ENCODE peak calls at places on chromosomes 3 and 15, in eight cellular contexts. C is heart left ventricle, U is keratinocyte, E is upper lobe of right lung, M is esophagus muscularis mucosa, O is mucosa of descending colon, H is neural progenitor cell, G is body of pancreas. Z is an unnamed sample.
A peak's percentile ranks its signal among the peaks of the same experiment; 100 is the strongest.

GRCh38 chr3:18813300-18813699 is 335.0 kb upstream of the KCNH8 start:
- DNase-seq in O (no peak), H (no peak), G (no peak), M (no peak), U (no peak), E (no peak), C (no peak), Z (no peak)

GRCh38 chr15:23690450-23690852 is 3.3 kb upstream of the NDN start:
- DNase-seq in M (no peak), H (peak; percentile 83), U (no peak), O (peak; percentile 17), C (peak; percentile 69), E (peak; percentile 74), G (peak; percentile 74), Z (no peak)

GRCh38 chr3:192092388-192093005 is 631.5 kb downstream of the PYDC2 start:
- DNase-seq in E (no peak), M (no peak), U (no peak), C (no peak), O (no peak), G (no peak), H (no peak), Z (no peak)

GRCh38 chr15:101006931-101007687 is 88.0 kb downstream of the LRRK1 start:
- DNase-seq in H (peak; percentile 92), U (peak; percentile 44), M (peak; percentile 95), E (peak; percentile 87), G (peak; percentile 87), O (peak; percentile 91), C (peak; percentile 82), Z (peak; percentile 90)

GRCh38 chr3:127254730-127255129 is 33.1 kb downstream of the PRR20G start:
- DNase-seq in E (no peak), G (no peak), H (no peak), M (peak; percentile 85), O (peak; percentile 14), C (no peak), U (peak; percentile 28), Z (peak; percentile 32)

GRCh38 chr15:66043264-66043663 is 174.0 kb downstream of the RAB11A start:
- DNase-seq in O (peak; percentile 60), U (no peak), H (no peak), C (no peak), G (peak; percentile 75), E (no peak), M (no peak), Z (no peak)

GRCh38 chr3:38109580-38110313 is 27.2 kb downstream of the ACAA1 start:
- DNase-seq in U (no peak), G (no peak), C (peak; percentile 51), M (no peak), O (no peak), E (no peak), H (no peak), Z (no peak)

GRCh38 chr3:61354604-61355003 is 103.4 kb upstream of the FHIT start:
- DNase-seq in U (no peak), H (no peak), M (no peak), C (no peak), E (no peak), O (no peak), G (no peak), Z (no peak)

GRCh38 chr3:53996153-53996861 is 104.6 kb upstream of the SELENOK start:
- DNase-seq in M (no peak), G (no peak), C (no peak), O (peak; percentile 30), H (no peak), U (no peak), E (no peak), Z (peak; percentile 1)

GRCh38 chr3:188021502-188022040 is 132.4 kb upstream of the LPP start:
- DNase-seq in H (no peak), M (peak; percentile 87), U (no peak), O (no peak), G (no peak), E (no peak), C (no peak), Z (no peak)

GRCh38 chr3:83953417-83954089 is 1005.2 kb upstream of the CADM2 start:
- DNase-seq in G (no peak), E (no peak), U (no peak), H (peak; percentile 7), O (no peak), M (no peak), C (no peak), Z (no peak)

GRCh38 chr15:58442122-58442521 is 10.3 kb downstream of the LIPC start:
- DNase-seq in E (no peak), M (no peak), O (no peak), H (no peak), G (no peak), C (no peak), U (peak; percentile 41), Z (no peak)

GRCh38 chr3:153165211-153165815 is 3.3 kb downstream of the RAP2B start:
- DNase-seq in O (no peak), E (no peak), G (no peak), M (no peak), C (no peak), U (no peak), H (no peak), Z (peak; percentile 66)

GRCh38 chr3:130671545-130671944 is 75.1 kb downstream of the PIK3R4 start:
- DNase-seq in O (no peak), G (no peak), E (no peak), U (peak; percentile 26), H (no peak), M (no peak), C (no peak), Z (no peak)

GRCh38 chr3:171028779-171029232 is 2.3 kb upstream of the SLC2A2 start:
- DNase-seq in G (peak; percentile 13), C (no peak), U (no peak), H (no peak), O (no peak), M (no peak), E (no peak), Z (no peak)

GRCh38 chr15:74376226-74376625 is 8.8 kb upstream of the CYP11A1 start:
- DNase-seq in G (no peak), M (no peak), U (no peak), C (no peak), E (no peak), H (no peak), O (no peak), Z (no peak)

GRCh38 chr15:90637693-90638092 is 79.5 kb upstream of the BLM start:
- DNase-seq in O (no peak), M (no peak), G (no peak), C (no peak), H (peak; percentile 37), U (no peak), E (no peak), Z (peak; percentile 54)

DNA sequence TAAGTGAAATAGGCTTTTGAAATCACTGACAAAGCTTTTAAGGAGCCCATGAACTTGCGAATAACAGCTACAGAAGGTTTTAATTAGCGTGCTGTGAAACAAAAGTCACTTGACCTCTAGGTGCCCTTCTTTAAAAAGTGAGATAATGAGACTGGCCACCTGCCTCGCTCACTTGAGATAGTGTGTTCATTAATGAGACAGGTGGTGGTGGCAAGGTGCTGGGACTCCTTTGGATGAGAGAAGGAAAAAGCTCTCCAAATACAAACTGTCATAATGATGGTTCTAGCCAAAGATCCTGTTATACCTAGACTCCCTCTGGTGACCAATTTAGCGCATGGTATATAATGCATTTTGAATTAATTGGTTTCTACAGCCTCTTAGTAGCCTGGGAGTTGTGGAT is 22.7 kb upstream of the IREB2 start:
- DNase-seq in O (no peak), E (no peak), M (no peak), C (no peak), U (no peak), H (peak; percentile 34), G (no peak), Z (peak; percentile 59)
- TF ChIP-seq CTCF in O (no peak), E (peak; percentile 16), M (no peak), C (no peak), U (no peak), H (peak; percentile 47), G (no peak), Z (peak; percentile 57)

DNA sequence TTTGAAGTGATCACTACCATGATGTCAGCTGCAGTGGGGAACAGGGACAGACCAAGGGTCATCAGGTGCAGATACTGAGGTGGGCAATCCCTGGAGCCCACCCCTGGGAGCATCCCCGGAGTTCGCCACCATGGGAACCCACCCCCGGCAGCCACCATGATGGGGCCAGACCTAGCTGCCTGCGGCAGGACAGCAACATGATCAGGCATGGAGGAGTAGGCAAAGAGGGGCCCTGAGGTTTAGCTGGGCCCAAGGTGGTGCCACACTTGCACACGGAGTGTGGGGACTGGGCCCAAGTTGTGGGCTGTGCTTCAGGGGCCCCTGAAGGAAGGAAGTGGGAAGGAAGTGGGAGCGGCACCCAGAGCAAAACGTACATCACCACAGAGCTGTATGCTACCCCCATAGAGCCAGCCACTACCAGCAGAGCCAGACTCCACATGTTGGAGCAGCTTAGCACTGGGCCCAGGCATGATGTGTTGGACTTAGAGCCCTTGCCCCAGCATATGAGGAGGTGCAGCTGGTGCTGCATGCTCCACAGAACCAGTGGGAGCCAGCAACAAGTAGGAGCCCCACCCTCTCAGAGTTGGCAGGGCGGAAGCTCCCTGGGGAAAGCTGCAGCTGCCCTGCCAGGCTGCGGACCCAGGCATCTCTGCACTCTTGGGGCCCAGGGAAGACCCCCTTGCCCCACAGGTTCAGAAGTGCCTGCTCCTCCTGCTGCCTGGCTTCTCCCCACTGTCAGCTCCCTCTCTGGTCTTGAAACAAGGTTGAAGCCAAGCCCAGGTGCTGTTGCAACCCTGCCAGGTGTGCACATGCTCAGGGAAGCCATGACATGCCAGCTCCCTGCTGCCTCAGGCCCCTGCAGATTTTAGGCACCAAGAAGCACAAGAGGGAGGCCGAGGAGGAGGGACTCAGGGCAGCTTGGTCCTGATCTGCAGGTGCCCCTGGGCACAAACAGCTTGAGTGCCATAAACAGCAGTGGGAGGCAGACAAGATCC is 515.3 kb downstream of the ZBBX start:
- DNase-seq in M (no peak), E (peak; percentile 36), U (no peak), G (no peak), C (no peak), H (no peak), O (no peak), Z (no peak)
- H3K9me3 ChIP-seq in M (no peaks in the 10 kb centered on the region), E (no peaks in the 10 kb centered on the region), U (no peaks in the 10 kb centered on the region), G (peaks cover 19% of the 10 kb centered on the region), C (no peaks in the 10 kb centered on the region), H (no peaks in the 10 kb centered on the region), O (peaks cover 39% of the 10 kb centered on the region), Z (no peaks in the 10 kb centered on the region)

DNA sequence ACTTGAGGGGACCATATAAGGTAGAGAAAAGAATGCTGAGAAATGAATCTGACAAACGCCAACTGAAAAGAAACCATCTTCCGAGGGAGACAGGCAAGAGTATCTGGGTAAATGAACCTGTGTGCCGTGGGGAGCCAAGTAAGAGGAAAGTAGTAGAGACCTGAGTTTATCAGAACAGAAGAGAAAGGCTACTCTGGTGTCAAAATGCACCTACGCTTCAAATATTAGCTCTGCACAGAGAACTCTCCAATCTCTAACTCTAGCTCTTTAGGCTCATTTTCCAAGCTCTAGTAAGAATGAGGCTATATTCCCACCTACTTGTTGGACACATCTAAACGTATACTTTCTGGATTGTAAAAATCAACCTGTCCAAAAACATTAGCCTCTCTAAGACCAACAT is 53.5 kb downstream of the TOP2B start:
- DNase-seq in G (no peak), E (no peak), U (no peak), H (no peak), C (no peak), O (no peak), M (no peak), Z (no peak)
- H3K36me3 ChIP-seq in G (no peaks in the 10 kb centered on the region), E (peaks cover 91% of the 10 kb centered on the region), U (peaks cover 4% of the 10 kb centered on the region), H (peaks cover 57% of the 10 kb centered on the region), C (peaks cover 100% of the 10 kb centered on the region), O (peaks cover 6% of the 10 kb centered on the region), M (peaks cover 30% of the 10 kb centered on the region), Z (peaks cover 86% of the 10 kb centered on the region)

DNA sequence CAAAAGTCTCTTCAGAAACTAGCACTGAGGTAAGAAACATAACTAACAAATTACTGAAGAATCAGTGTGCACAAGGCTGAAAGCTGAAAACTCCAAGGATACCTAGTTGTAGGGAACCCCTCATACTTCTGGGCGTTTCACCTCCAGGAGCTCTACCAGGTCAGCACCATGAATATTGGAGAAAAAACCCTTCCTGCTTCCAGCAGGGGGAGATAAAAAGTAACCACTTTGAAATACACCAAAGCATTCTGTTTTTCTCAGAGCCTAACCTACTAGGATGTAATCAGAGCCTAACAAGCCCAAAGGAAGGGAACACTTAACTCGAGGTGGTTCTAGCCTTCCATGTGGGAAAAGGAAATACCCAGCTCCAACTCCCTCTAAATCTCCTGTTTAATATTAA is 175.8 kb upstream of the MME start:
- DNase-seq in O (peak; percentile 17), E (no peak), G (no peak), U (no peak), H (peak; percentile 33), M (no peak), C (no peak), Z (peak; percentile 35)
- TF ChIP-seq CTCF in O (no peak), E (peak; percentile 28), G (peak; percentile 15), U (peak; percentile 20), H (peak; percentile 60), M (no peak), C (no peak), Z (peak; percentile 49)

Z was measured in A673.